ENCODE peak calls at places on chromosome 20, in eight cellular contexts. I is fibroblast of villous mesenchyme, V is C1 segment of cervical spinal cord, Y is lung, N is NCI-H1092 treated with DMSO at 0.1 percent for 48 hours, O is AG08396, H is tibial artery, C is glomerular endothelial cell. M is an unnamed sample.

GRCh38 chr20:7144464-7144863 is 377.0 kb downstream of the BMP2 start:
- DNase-seq in I (peak), V (no peak), Y (no peak), N (no peak), O (no peak), H (no peak), C (no peak), M (no peak)

GRCh38 chr20:41138527-41139226 is 1.3 kb downstream of the PLCG1 start:
- DNase-seq in I (peak), V (no peak), Y (no peak), N (no peak), O (peak), H (no peak), C (no peak), M (no peak)

GRCh38 chr20:46357030-46357514 is 48.8 kb upstream of the CDH22 start:
- DNase-seq in I (no peak), V (no peak), Y (no peak), N (no peak), O (no peak), H (no peak), C (no peak), M (no peak)

GRCh38 chr20:17751640-17752039 is 51.9 kb downstream of the BANF2 start:
- DNase-seq in I (no peak), V (no peak), Y (no peak), N (no peak), O (no peak), H (no peak), C (no peak), M (no peak)

GRCh38 chr20:37484386-37484785 is 36.7 kb upstream of the NNAT start:
- DNase-seq in I (no peak), V (no peak), Y (no peak), N (no peak), O (no peak), H (no peak), C (no peak), M (no peak)

GRCh38 chr20:43936371-43936770 is 21.7 kb downstream of the TOX2 start:
- DNase-seq in I (peak), V (no peak), Y (no peak), N (no peak), O (peak), H (no peak), C (no peak), M (no peak)

GRCh38 chr20:47672886-47673670 is 112.2 kb downstream of the SULF2 start:
- DNase-seq in I (no peak), V (no peak), Y (no peak), N (no peak), O (no peak), H (no peak), C (no peak), M (no peak)

GRCh38 chr20:46088409-46089075 is 1.2 kb downstream of the NCOA5 start:
- DNase-seq in I (peak), V (no peak), Y (no peak), N (no peak), O (peak), H (no peak), C (no peak), M (no peak)

GRCh38 chr20:25148181-25148981 is 47.1 kb upstream of the ENTPD6 start:
- DNase-seq in I (peak), V (no peak), Y (peak), N (peak), O (peak), H (peak), C (no peak), M (peak)

GRCh38 chr20:57594092-57594911 is 25.9 kb downstream of the ZBP1 start:
- DNase-seq in I (peak), V (no peak), Y (peak), N (peak), O (peak), H (no peak), C (no peak), M (peak)

GRCh38 chr20:51456511-51457280 is 85.8 kb downstream of the NFATC2 start:
- DNase-seq in I (peak), V (peak), Y (peak), N (peak), O (peak), H (peak), C (peak), M (peak)

GRCh38 chr20:46206025-46206424 is 87.9 kb downstream of the CD40 start:
- DNase-seq in I (peak), V (peak), Y (peak), N (no peak), O (peak), H (peak), C (peak), M (no peak)

GRCh38 chr20:62066339-62066982 is 780 bp upstream of the TAF4 start:
- DNase-seq in I (peak), V (no peak), Y (peak), N (peak), O (no peak), H (no peak), C (peak), M (peak)

GRCh38 chr20:32585011-32585518 is at the start of gene NOL4L:
- DNase-seq in I (peak), V (no peak), Y (no peak), N (peak), O (peak), H (no peak), C (no peak), M (no peak)

GRCh38 chr20:54148947-54149764 is 24.6 kb downstream of the CYP24A1 start:
- DNase-seq in I (no peak), V (no peak), Y (no peak), N (no peak), O (no peak), H (no peak), C (no peak), M (no peak)

GRCh38 chr20:21613512-21613911 is 92.0 kb upstream of the PAX1 start:
- DNase-seq in I (no peak), V (no peak), Y (no peak), N (peak), O (no peak), H (no peak), C (no peak), M (no peak)

GRCh38 chr20:44134897-44135810 is 51.8 kb downstream of the JPH2 start:
- DNase-seq in I (no peak), V (no peak), Y (no peak), N (no peak), O (no peak), H (no peak), C (no peak), M (no peak)

GRCh38 chr20:47206962-47207641 is 149.4 kb downstream of the ZMYND8 start:
- DNase-seq in I (no peak), V (no peak), Y (no peak), N (no peak), O (no peak), H (no peak), C (no peak), M (no peak)

M was measured in dorsolateral prefrontal cortex.